ENCODE peak calls at places on chromosome 19, in ten cellular contexts. X, A, W, U, N, B, I, M, E and L are unnamed samples.

GRCh38 chr19:50460161-50460765 is 16.0 kb upstream of the EMC10 start:
- DNase-seq in W (peak), B (no peak), A (no peak), X (peak), N (no peak), I (no peak), U (peak), M (no peak), E (no peak), L (no peak)

GRCh38 chr19:6481541-6482342 is at the start of gene DENND1C:
- DNase-seq in A (peak), E (peak), W (no peak), M (no peak), N (peak), X (no peak), I (no peak), B (peak), U (no peak), L (no peak)

GRCh38 chr19:38676023-38676877 is 28.8 kb downstream of the ACTN4 start:
- DNase-seq in X (peak), B (no peak), M (no peak), I (peak), N (no peak), W (peak), U (peak), E (no peak), A (no peak), L (no peak)

GRCh38 chr19:7527516-7528191 is 5.2 kb downstream of the MCOLN1 start:
- DNase-seq in M (no peak), I (no peak), U (no peak), N (no peak), B (no peak), W (no peak), E (no peak), A (no peak), X (no peak), L (no peak)

GRCh38 chr19:17156947-17157302 is 58.2 kb upstream of the USE1 start:
- DNase-seq in I (no peak), X (no peak), B (no peak), E (no peak), W (no peak), U (no peak), A (no peak), M (no peak), N (no peak), L (no peak)

GRCh38 chr19:5934779-5935472 is 20.9 kb downstream of the CAPS start:
- DNase-seq in N (peak), B (no peak), U (peak), I (no peak), W (peak), M (peak), A (no peak), X (peak), E (no peak), L (no peak)

GRCh38 chr19:4524808-4525562 is 6.7 kb upstream of the PLIN4 start:
- DNase-seq in E (peak), W (peak), U (peak), N (peak), A (no peak), I (peak), M (no peak), B (peak), X (peak), L (no peak)

GRCh38 chr19:10388957-10389356 is 8.6 kb upstream of the TYK2 start:
- DNase-seq in E (peak), N (peak), M (peak), I (peak), B (peak), U (peak), A (peak), X (peak), W (peak), L (peak)

GRCh38 chr19:13195678-13196077 is 45.5 kb downstream of the IER2 start:
- DNase-seq in A (no peak), U (no peak), N (peak), W (no peak), M (no peak), E (peak), X (no peak), I (peak), B (peak), L (peak)

GRCh38 chr19:19304186-19304975 is 15.9 kb downstream of the SUGP1 start:
- DNase-seq in U (no peak), M (no peak), A (no peak), W (no peak), B (no peak), X (no peak), E (no peak), I (no peak), N (no peak), L (no peak)

GRCh38 chr19:33273881-33274662 is 28.3 kb downstream of the CEBPA start:
- DNase-seq in I (peak), W (peak), A (no peak), E (no peak), M (peak), N (peak), U (peak), X (peak), B (no peak), L (no peak)

GRCh38 chr19:45676851-45677263 is 8.8 kb downstream of the GIPR start:
- DNase-seq in B (peak), E (peak), U (no peak), N (no peak), X (no peak), A (no peak), I (peak), W (no peak), M (no peak), L (no peak)

GRCh38 chr19:7109678-7110289 is 40.3 kb downstream of the ZNF557 start:
- DNase-seq in A (no peak), M (peak), E (no peak), N (no peak), W (peak), X (no peak), B (no peak), U (no peak), I (no peak), L (no peak)

GRCh38 chr19:33086955-33087354 is 6.0 kb downstream of the GPATCH1 start:
- DNase-seq in U (no peak), E (no peak), X (no peak), I (no peak), M (no peak), B (no peak), A (no peak), N (no peak), W (no peak), L (no peak)

GRCh38 chr19:6271721-6272410 is 7.9 kb downstream of the MLLT1 start:
- DNase-seq in I (peak), W (peak), X (peak), E (no peak), N (no peak), U (peak), B (no peak), M (peak), A (peak), L (no peak)

GRCh38 chr19:1896508-1896907 is 8.7 kb upstream of the ADAT3 start:
- DNase-seq in B (no peak), X (no peak), A (no peak), E (no peak), W (no peak), U (no peak), I (no peak), M (no peak), N (no peak), L (no peak)

GRCh38 chr19:38655148-38655824 is 7.8 kb downstream of the ACTN4 start:
- DNase-seq in E (peak), B (peak), I (no peak), N (no peak), W (no peak), M (no peak), U (peak), X (peak), A (no peak), L (no peak)

GRCh38 chr19:36041831-36042230 is 9.2 kb upstream of the CLIP3 start:
- DNase-seq in X (peak), I (no peak), B (no peak), A (no peak), E (no peak), M (peak), W (peak), N (no peak), U (peak), L (no peak)

GRCh38 chr19:45173816-45174215 is 4.2 kb downstream of the TRAPPC6A start:
- DNase-seq in X (peak), B (no peak), E (no peak), W (peak), I (no peak), N (no peak), U (peak), M (peak), A (no peak), L (no peak)

GRCh38 chr19:8238251-8238650 is 29.1 kb downstream of the CERS4 start:
- DNase-seq in B (no peak), X (no peak), W (no peak), E (no peak), M (no peak), N (no peak), U (no peak), A (no peak), I (peak), L (no peak)

GRCh38 chr19:16374436-16374835 is 49.8 kb downstream of the KLF2 start:
- DNase-seq in N (no peak), W (no peak), U (no peak), M (no peak), B (no peak), E (peak), A (no peak), I (no peak), X (no peak), L (no peak)

GRCh38 chr19:49073514-49074378 is 1.2 kb upstream of the KCNA7 start:
- DNase-seq in W (no peak), U (no peak), A (no peak), X (peak), I (no peak), E (no peak), M (no peak), N (no peak), B (no peak), L (no peak)

GRCh38 chr19:367963-368623 is 23.5 kb upstream of the MIER2 start:
- DNase-seq in W (no peak), A (no peak), N (no peak), B (no peak), X (no peak), U (no peak), M (no peak), E (no peak), I (no peak), L (no peak)

GRCh38 chr19:47493378-47494210 is 9.6 kb upstream of the KPTN start:
- DNase-seq in X (no peak), B (no peak), N (no peak), U (no peak), E (no peak), W (no peak), M (no peak), I (no peak), A (no peak), L (no peak)

GRCh38 chr19:40605201-40605971 is 4.2 kb downstream of the LTBP4 start:
- DNase-seq in E (peak), W (peak), I (peak), X (peak), N (peak), B (peak), A (no peak), M (no peak), U (no peak), L (peak)

GRCh38 chr19:23872282-23872919 is 42.3 kb upstream of the ZNF726 start:
- DNase-seq in A (no peak), I (no peak), U (no peak), M (no peak), X (no peak), W (no peak), N (no peak), E (no peak), B (no peak), L (no peak)

GRCh38 chr19:7916137-7916907 is 1.7 kb downstream of the TGFBR3L start:
- DNase-seq in X (no peak), N (peak), B (peak), E (peak), I (peak), M (no peak), A (no peak), U (peak), W (peak), L (peak)

GRCh38 chr19:50794778-50795664 is 4.8 kb downstream of the ACP4 start:
- DNase-seq in W (no peak), E (no peak), X (peak), U (no peak), B (no peak), M (no peak), N (no peak), I (peak), A (no peak), L (no peak)

GRCh38 chr19:1768248-1768647 is 14.9 kb downstream of the ONECUT3 start:
- DNase-seq in U (no peak), N (peak), W (no peak), B (no peak), M (no peak), E (no peak), X (peak), A (no peak), I (no peak), L (no peak)

GRCh38 chr19:38685666-38686529 is 38.4 kb downstream of the ACTN4 start:
- DNase-seq in B (no peak), X (peak), U (peak), A (no peak), I (no peak), E (peak), N (no peak), W (no peak), M (no peak), L (no peak)

GRCh38 chr19:53960886-53961285 is 1.9 kb upstream of the CACNG8 start:
- DNase-seq in I (no peak), B (no peak), W (no peak), U (no peak), M (no peak), X (no peak), A (no peak), E (no peak), N (no peak), L (no peak)